ENCODE peak calls at places on chromosomes 2 and 18, in seven cellular contexts. Q, D, X, Z, U, Y and A are unnamed samples.

GRCh38 chr2:181627545-181627944 is 29.4 kb downstream of the CERKL start:
- DNase-seq in Q (no peak), D (no peak), X (peak; percentile 14), Z (no peak), U (no peak), Y (no peak), A (no peak)

GRCh38 chr2:5121106-5121505 is 571.1 kb upstream of the SOX11 start:
- DNase-seq in Q (no peak), D (no peak), X (no peak), Z (no peak), U (no peak), Y (no peak), A (no peak)

GRCh38 chr2:109677815-109678580 is 63.8 kb downstream of the SOWAHC start:
- DNase-seq in Q (no peak), D (no peak), X (no peak), Z (no peak), U (no peak), Y (no peak), A (no peak)

GRCh38 chr18:35692866-35693265 is 111.3 kb downstream of the GALNT1 start:
- DNase-seq in Q (no peak), D (no peak), X (no peak), Z (no peak), U (no peak), Y (no peak), A (no peak)

GRCh38 chr18:63157293-63158011 is 162.1 kb downstream of the BCL2 start:
- DNase-seq in Q (peak; percentile 51), D (no peak), X (no peak), Z (peak; percentile 91), U (no peak), Y (no peak), A (no peak)

GRCh38 chr2:234164499-234165409 is 114.3 kb downstream of the SPP2 start:
- DNase-seq in Q (no peak), D (no peak), X (no peak), Z (peak; percentile 20), U (no peak), Y (no peak), A (no peak)

GRCh38 chr2:201114846-201115245 is 1.1 kb upstream of the CFLAR start:
- DNase-seq in Q (no peak), D (no peak), X (no peak), Z (no peak), U (no peak), Y (no peak), A (no peak)

GRCh38 chr18:57075716-57076400 is 71.0 kb upstream of the BOD1L2 start:
- DNase-seq in Q (no peak), D (no peak), X (no peak), Z (no peak), U (no peak), Y (no peak), A (no peak)

GRCh38 chr18:55779461-55779710 is 191.4 kb upstream of the TCF4 start:
- DNase-seq in Q (no peak), D (no peak), X (peak; percentile 26), Z (peak; percentile 6), U (no peak), Y (no peak), A (no peak)

GRCh38 chr2:186130678-186131511 is 355.2 kb upstream of the ZC3H15 start:
- DNase-seq in Q (no peak), D (no peak), X (no peak), Z (no peak), U (no peak), Y (no peak), A (no peak)

GRCh38 chr2:191625016-191625415 is 52.9 kb upstream of the NABP1 start:
- DNase-seq in Q (no peak), D (no peak), X (peak; percentile 65), Z (peak; percentile 34), U (no peak), Y (no peak), A (no peak)

GRCh38 chr2:196365923-196366322 is 194.5 kb upstream of the STK17B start:
- DNase-seq in Q (no peak), D (no peak), X (no peak), Z (no peak), U (no peak), Y (no peak), A (no peak)

GRCh38 chr2:71303849-71304248 is 27.7 kb upstream of the ZNF638 start:
- DNase-seq in Q (no peak), D (no peak), X (no peak), Z (no peak), U (no peak), Y (no peak), A (no peak)

GRCh38 chr2:192735467-192735866 is 540.7 kb upstream of the TMEFF2 start:
- DNase-seq in Q (no peak), D (no peak), X (no peak), Z (no peak), U (no peak), Y (no peak), A (no peak)

GRCh38 chr2:11669454-11670291 is at the start of gene NTSR2:
- DNase-seq in Q (peak; percentile 21), D (no peak), X (peak; percentile 61), Z (no peak), U (peak; percentile 86), Y (no peak), A (peak; percentile 58)

GRCh38 chr2:144403940-144404339 is 116.0 kb downstream of the ZEB2 start:
- DNase-seq in Q (no peak), D (no peak), X (no peak), Z (no peak), U (no peak), Y (no peak), A (no peak)

GRCh38 chr2:187453078-187453641 is 5.1 kb upstream of the CALCRL start:
- DNase-seq in Q (no peak), D (no peak), X (peak; percentile 64), Z (peak; percentile 32), U (no peak), Y (no peak), A (peak; percentile 4)
- TF ChIP-seq CTCF in Q (peak; percentile 31), D (peak; percentile 34), X (peak; percentile 49), Z (peak; percentile 19), U (no peak), Y (peak; percentile 52), A (no peak)

GRCh38 chr2:27954771-27955384 is 64.3 kb downstream of the BABAM2 start:
- DNase-seq in Q (peak; percentile 27), D (peak; percentile 96), X (peak; percentile 100), Z (peak; percentile 42), U (no peak), Y (peak; percentile 87), A (no peak)
- TF ChIP-seq CTCF in Q (no peak), D (peak; percentile 40), X (peak; percentile 46), Z (no peak), U (no peak), Y (peak; percentile 34), A (no peak)

GRCh38 chr2:173021939-173022371 is 53.7 kb upstream of the MAP3K20 start:
- DNase-seq in Q (no peak), D (no peak), X (peak; percentile 51), Z (no peak), U (no peak), Y (no peak), A (no peak)
- TF ChIP-seq CTCF in Q (peak; percentile 18), D (peak; percentile 38), X (peak; percentile 49), Z (no peak), U (no peak), Y (no peak), A (no peak)

GRCh38 chr2:45936623-45936979 is 285.1 kb downstream of the PRKCE start:
- DNase-seq in Q (no peak), D (no peak), X (no peak), Z (no peak), U (no peak), Y (no peak), A (no peak)
- TF ChIP-seq CTCF in Q (no peak), D (no peak), X (no peak), Z (no peak), U (no peak), Y (no peak), A (peak; percentile 3)

DNA sequence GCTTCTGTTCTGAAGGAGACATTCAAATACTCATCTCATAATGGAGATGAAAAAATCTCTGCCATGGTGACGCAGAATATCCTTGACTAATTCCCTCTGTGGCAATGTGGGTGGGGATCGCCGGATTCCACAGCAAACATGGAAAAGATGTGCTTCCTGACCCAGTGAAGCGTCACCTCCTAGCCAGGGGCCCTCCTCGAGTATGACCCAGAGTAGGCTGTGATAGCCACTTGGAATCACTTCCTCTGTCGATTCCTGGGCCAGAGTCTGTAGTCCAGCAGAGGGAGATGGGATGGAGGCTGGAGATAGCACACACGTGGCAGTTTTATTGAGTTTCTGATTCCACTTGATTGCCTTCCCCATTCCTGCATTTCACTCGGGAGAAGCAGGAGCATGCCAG is 36.8 kb downstream of the DRC1 start:
- DNase-seq in Q (no peak), D (no peak), X (peak; percentile 11), Z (no peak), U (no peak), Y (no peak), A (no peak)
- TF ChIP-seq CTCF in Q (no peak), D (peak; percentile 1), X (no peak), Z (no peak), U (no peak), Y (no peak), A (no peak)

GRCh38 chr2:16777123-16777872 is 111.7 kb upstream of the CYRIA start:
- DNase-seq in Q (no peak), D (no peak), X (no peak), Z (no peak), U (no peak), Y (no peak), A (no peak)

GRCh38 chr2:16774980-16775963 is 109.6 kb upstream of the CYRIA start:
- DNase-seq in Q (no peak), D (no peak), X (peak; percentile 11), Z (no peak), U (no peak), Y (no peak), A (no peak)

GRCh38 chr2:16774091-16774490 is 108.5 kb upstream of the CYRIA start:
- DNase-seq in Q (no peak), D (no peak), X (peak; percentile 19), Z (no peak), U (no peak), Y (no peak), A (no peak)

GRCh38 chr2:16767789-16768188 is 102.2 kb upstream of the CYRIA start:
- DNase-seq in Q (no peak), D (no peak), X (no peak), Z (no peak), U (no peak), Y (no peak), A (no peak)

GRCh38 chr2:16773080-16773713 is 107.6 kb upstream of the CYRIA start:
- DNase-seq in Q (no peak), D (no peak), X (peak; percentile 60), Z (peak; percentile 53), U (no peak), Y (no peak), A (peak; percentile 54)
- TF ChIP-seq CTCF in Q (peak; percentile 36), D (peak; percentile 46), X (peak; percentile 58), Z (peak; percentile 53), U (peak; percentile 41), Y (peak; percentile 34), A (peak; percentile 44)